ENCODE peak calls at places on chromosome 21, in five cellular contexts. G is thyroid gland, F is GM20000, L is spleen, O is cardiac fibroblast. K is an unnamed sample.

GRCh38 chr21:29017639-29018237 is 1.4 kb downstream of the RWDD2B start:
- DNase-seq in G (no peak), F (peak; percentile 31), L (no peak), O (peak; percentile 16), K (no peak)

GRCh38 chr21:39867198-39867650 is at the start of gene PCP4:
- DNase-seq in G (peak; percentile 95), F (peak; percentile 27), L (no peak), O (peak; percentile 19), K (peak; percentile 32)

GRCh38 chr21:29196021-29196663 is 65.7 kb downstream of the MAP3K7CL start:
- DNase-seq in G (peak; percentile 5), F (peak; percentile 79), L (no peak), O (peak; percentile 93), K (peak; percentile 94)

GRCh38 chr21:46156378-46156645 is 933 bp upstream of the FTCD start:
- DNase-seq in G (no peak), F (no peak), L (no peak), O (no peak), K (no peak)

GRCh38 chr21:42002421-42002958 is 7.7 kb downstream of the ZBTB21 start:
- DNase-seq in G (no peak), F (peak; percentile 67), L (no peak), O (peak; percentile 58), K (peak; percentile 56)

GRCh38 chr21:42469272-42469671 is 26.8 kb downstream of the RSPH1 start:
- DNase-seq in G (no peak), F (no peak), L (no peak), O (no peak), K (no peak)

GRCh38 chr21:42311816-42312625 is 3.2 kb downstream of the TFF3 start:
- DNase-seq in G (no peak), F (no peak), L (peak; percentile 73), O (no peak), K (no peak)

GRCh38 chr21:25806053-25806452 is 71.3 kb downstream of the GABPA start:
- DNase-seq in G (no peak), F (no peak), L (no peak), O (no peak), K (peak; percentile 14)

GRCh38 chr21:39033878-39034589 is 149.2 kb downstream of the PSMG1 start:
- DNase-seq in G (peak; percentile 93), F (no peak), L (no peak), O (peak; percentile 44), K (no peak)

GRCh38 chr21:41098481-41098880 is 69.5 kb upstream of the BACE2 start:
- DNase-seq in G (no peak), F (no peak), L (no peak), O (no peak), K (peak; percentile 18)

GRCh38 chr21:41894922-41895557 is 15.9 kb upstream of the PRDM15 start:
- DNase-seq in G (no peak), F (no peak), L (no peak), O (peak; percentile 76), K (no peak)

GRCh38 chr21:43718872-43719747 is at the start of gene PDXK:
- DNase-seq in G (peak; percentile 82), F (peak; percentile 96), L (peak; percentile 98), O (peak; percentile 87), K (peak; percentile 82)

GRCh38 chr21:19523066-19523465 is 1119.5 kb upstream of the TMPRSS15 start:
- DNase-seq in G (no peak), F (no peak), L (no peak), O (no peak), K (no peak)

GRCh38 chr21:26570203-26570602 is 2.9 kb downstream of the CYYR1 start:
- DNase-seq in G (no peak), F (no peak), L (no peak), O (no peak), K (no peak)

GRCh38 chr21:17611414-17612022 is 1.2 kb downstream of the BTG3 start:
- DNase-seq in G (peak; percentile 85), F (peak; percentile 83), L (peak; percentile 88), O (peak; percentile 93), K (peak; percentile 87)
- TF ChIP-seq CTCF in G (no peak), F (no peak), L (no peak), O (peak; percentile 1), K (no peak)

GRCh38 chr21:16605588-16605987 is 875.8 kb downstream of the USP25 start:
- DNase-seq in G (no peak), F (no peak), L (no peak), O (peak; percentile 51), K (no peak)

GRCh38 chr21:16608209-16608830 is 878.5 kb downstream of the USP25 start:
- DNase-seq in G (no peak), F (no peak), L (no peak), O (peak; percentile 15), K (peak; percentile 47)
- TF ChIP-seq CTCF in G (peak; percentile 29), F (no peak), L (no peak), O (peak; percentile 25), K (peak; percentile 52)

DNA sequence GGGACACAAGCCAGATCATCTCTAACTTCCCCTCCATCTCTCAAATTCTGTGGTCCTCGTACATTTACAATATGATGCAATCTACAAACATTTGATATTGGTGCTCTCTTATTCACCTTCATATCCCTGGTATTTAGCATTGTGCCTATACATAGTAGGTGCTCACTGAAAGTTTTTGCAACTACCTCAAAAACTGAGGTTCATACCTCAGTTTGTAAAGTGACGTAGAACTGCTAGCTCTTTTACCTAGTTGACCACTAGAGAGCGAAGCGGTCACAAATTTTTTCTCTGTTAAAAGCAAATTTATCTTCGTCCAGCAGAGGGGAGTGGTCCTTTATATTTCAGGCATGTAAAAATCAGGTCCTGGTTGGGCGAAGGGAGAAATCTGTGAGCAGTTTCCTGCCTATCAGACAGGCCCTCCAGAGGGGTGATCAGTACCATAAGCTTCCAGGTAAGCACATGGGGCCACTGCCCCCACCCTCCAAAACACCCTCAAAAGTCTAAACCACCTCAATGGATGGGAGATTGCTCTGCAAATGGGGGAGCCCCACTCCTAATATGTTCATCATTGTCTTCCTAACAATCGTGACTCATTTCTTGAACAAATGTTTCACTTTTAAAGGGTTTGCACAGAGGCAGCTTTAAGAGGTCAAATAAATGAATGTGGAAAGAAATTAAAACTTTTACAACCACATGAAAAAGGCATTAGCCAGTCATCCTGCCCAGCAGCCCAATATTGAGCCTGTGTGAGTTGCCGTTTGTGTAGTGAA is 10.6 kb upstream of the HLCS start:
- DNase-seq in G (peak; percentile 42), F (peak; percentile 74), L (no peak), O (peak; percentile 86), K (peak; percentile 76)
- TF ChIP-seq CTCF in G (peak; percentile 96), F (peak; percentile 47), L (peak; percentile 13), O (peak; percentile 71), K (peak; percentile 69)

GRCh38 chr21:45074048-45074817 is at the start of gene ADARB1:
- DNase-seq in G (peak; percentile 48), F (peak; percentile 98), L (peak; percentile 91), O (peak; percentile 70), K (peak; percentile 43)
- TF ChIP-seq CTCF in G (no peak), F (no peak), L (no peak), O (no peak), K (no peak)